ENCODE peak calls at places on chromosomes 1 and 21, in five cellular contexts. C is endodermal cell, L is adrenal gland, Q is upper lobe of left lung, B is ovary. F is an unnamed sample.

GRCh38 chr1:41618066-41618825 is 133.8 kb upstream of the EDN2 start:
- DNase-seq in C (peak; percentile 45), Q (peak; percentile 93), L (peak; percentile 84), B (peak; percentile 79), F (peak; percentile 87)

GRCh38 chr1:27005166-27005530 is 7.5 kb downstream of the TENT5B start:
- DNase-seq in L (no peak), C (no peak), B (no peak), Q (no peak), F (no peak)

GRCh38 chr1:151510957-151511635 is at the start of gene CGN:
- DNase-seq in C (peak; percentile 98), Q (peak; percentile 94), B (peak; percentile 91), L (peak; percentile 87), F (peak; percentile 94)

GRCh38 chr1:203597386-203598040 is 29.1 kb upstream of the ATP2B4 start:
- DNase-seq in B (peak; percentile 53), C (no peak), L (no peak), Q (no peak), F (no peak)

GRCh38 chr1:234106032-234106431 is 201.6 kb downstream of the SLC35F3 start:
- DNase-seq in B (no peak), L (no peak), C (no peak), Q (no peak), F (no peak)

GRCh38 chr1:150194381-150195031 is 41.4 kb downstream of the ANP32E start:
- DNase-seq in Q (no peak), C (no peak), B (no peak), L (no peak), F (no peak)

GRCh38 chr1:37839676-37840075 is 19.7 kb downstream of the MTF1 start:
- DNase-seq in Q (no peak), L (peak; percentile 69), C (no peak), B (no peak), F (no peak)

GRCh38 chr21:44918581-44919033 is 2.1 kb downstream of the ITGB2 start:
- DNase-seq in Q (no peak), C (peak; percentile 80), L (no peak), B (no peak), F (no peak)

GRCh38 chr1:67844988-67845387 is 11.7 kb upstream of the GNG12 start:
- DNase-seq in B (no peak), Q (no peak), C (no peak), L (no peak), F (no peak)

GRCh38 chr1:171751208-171751607 is 9.3 kb upstream of the VAMP4 start:
- DNase-seq in Q (no peak), L (no peak), B (no peak), C (no peak), F (no peak)

GRCh38 chr1:189874715-189875440 is 602.8 kb downstream of the BRINP3 start:
- DNase-seq in L (no peak), B (no peak), Q (no peak), C (no peak), F (no peak)

GRCh38 chr1:82733645-82734044 is 932.9 kb downstream of the ADGRL2 start:
- DNase-seq in L (no peak), Q (no peak), C (no peak), B (no peak), F (no peak)

GRCh38 chr1:12600335-12600734 is 17.7 kb downstream of the DHRS3 start:
- DNase-seq in C (no peak), Q (peak; percentile 36), L (peak; percentile 84), B (peak; percentile 61), F (peak; percentile 94)

GRCh38 chr1:5551274-5551966 is 440.8 kb downstream of the NPHP4 start:
- DNase-seq in C (no peak), Q (peak; percentile 28), B (no peak), L (no peak), F (no peak)

GRCh38 chr1:67213164-67213563 is 46.9 kb downstream of the IL23R start:
- DNase-seq in Q (no peak), L (no peak), B (no peak), C (peak; percentile 64), F (no peak)

GRCh38 chr1:180135535-180135934 is 19.1 kb upstream of the QSOX1 start:
- DNase-seq in Q (no peak), C (no peak), B (no peak), L (no peak), F (no peak)

GRCh38 chr1:109482796-109483638 is 688 bp upstream of the ATXN7L2 start:
- DNase-seq in Q (no peak), L (peak; percentile 52), C (no peak), B (peak; percentile 47), F (peak; percentile 81)

GRCh38 chr1:223358826-223359225 is 5.2 kb downstream of the SUSD4 start:
- DNase-seq in Q (no peak), B (no peak), L (no peak), C (peak; percentile 62), F (no peak)

GRCh38 chr1:229199892-229200291 is 71.0 kb upstream of the RAB4A start:
- DNase-seq in L (no peak), B (no peak), C (no peak), Q (peak; percentile 51), F (peak; percentile 56)

GRCh38 chr21:35128526-35128925 is 79.4 kb upstream of the RUNX1 start:
- DNase-seq in L (no peak), C (no peak), Q (no peak), B (no peak), F (no peak)

GRCh38 chr1:63877816-63878215 is 104.0 kb downstream of the ROR1 start:
- DNase-seq in Q (peak; percentile 61), L (no peak), C (no peak), B (no peak), F (no peak)

GRCh38 chr1:245475116-245475515 is 320.3 kb downstream of the KIF26B start:
- DNase-seq in C (no peak), L (no peak), Q (no peak), B (no peak), F (no peak)

GRCh38 chr1:161180643-161181042 is 3.3 kb upstream of the B4GALT3 start:
- DNase-seq in C (no peak), Q (no peak), L (no peak), B (no peak), F (no peak)

GRCh38 chr1:151512326-151512725 is 1.1 kb downstream of the CGN start:
- DNase-seq in B (no peak), L (no peak), Q (no peak), C (peak; percentile 63), F (no peak)

GRCh38 chr1:229645296-229646050 is 19.4 kb downstream of the URB2 start:
- DNase-seq in B (no peak), Q (no peak), C (peak; percentile 23), L (no peak), F (no peak)

GRCh38 chr1:60245371-60245770 is 171.8 kb upstream of the C1orf87 start:
- DNase-seq in Q (no peak), L (no peak), C (no peak), B (no peak), F (no peak)

GRCh38 chr1:145858238-145858936 is 494 bp downstream of the PIAS3 start:
- DNase-seq in C (peak; percentile 94), Q (peak; percentile 55), L (peak; percentile 54), B (peak; percentile 68), F (peak; percentile 74)

GRCh38 chr1:41783189-41783639 is 135.5 kb downstream of the HIVEP3 start:
- DNase-seq in L (peak; percentile 38), B (no peak), C (no peak), Q (no peak), F (no peak)

GRCh38 chr1:156851779-156852413 is 7.0 kb downstream of the INSRR start:
- DNase-seq in B (no peak), C (no peak), L (no peak), Q (no peak), F (no peak)

DNA sequence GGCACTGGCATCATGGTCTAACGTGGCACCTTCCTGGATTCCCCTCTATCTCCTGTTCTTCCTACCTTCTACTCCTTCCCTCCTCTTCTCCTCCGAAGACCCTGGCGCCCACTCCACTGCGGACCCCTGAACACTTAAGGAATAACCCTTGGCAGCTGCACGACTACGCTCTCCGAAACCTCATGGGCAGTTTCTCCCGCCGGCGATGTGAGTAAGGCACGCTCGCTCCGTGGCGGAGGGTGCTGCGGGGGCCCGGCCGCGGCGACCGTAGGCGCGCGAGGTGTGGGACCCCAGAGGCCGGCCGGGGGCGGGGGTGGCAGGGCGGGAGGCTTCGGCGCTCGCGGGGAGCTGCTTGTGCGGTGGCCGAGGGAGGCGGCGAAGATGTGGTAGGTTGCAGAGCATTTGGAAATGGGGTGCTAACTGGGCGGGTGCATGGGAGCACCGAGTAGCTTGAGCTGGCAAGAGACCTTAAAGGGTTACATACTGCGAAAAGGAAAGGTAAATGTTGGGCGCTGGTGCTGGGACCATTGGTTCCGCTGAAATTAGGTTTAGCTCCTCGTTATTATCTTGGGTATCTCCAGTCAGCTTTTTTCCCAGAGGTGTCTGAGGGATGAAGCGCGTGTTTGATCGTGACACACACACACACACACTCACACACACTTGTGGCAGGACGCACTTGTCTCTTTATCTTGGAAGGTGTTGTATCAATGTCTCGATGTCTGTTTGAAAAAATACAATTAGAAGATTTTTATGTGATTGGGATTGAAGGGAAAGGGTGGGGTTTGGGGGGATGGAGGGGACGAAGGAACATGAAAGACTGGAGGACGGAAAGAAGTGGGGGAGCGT is 936 bp downstream of the LRRC7 start:
- DNase-seq in B (no peak), C (peak; percentile 73), L (no peak), Q (no peak), F (no peak)
- H3K27me3 ChIP-seq in B (no peaks in the 10 kb centered on the region), C (peaks cover 67% of the 10 kb centered on the region), L (peaks cover 21% of the 10 kb centered on the region), Q (peaks cover 4% of the 10 kb centered on the region), F (no peaks in the 10 kb centered on the region)

DNA sequence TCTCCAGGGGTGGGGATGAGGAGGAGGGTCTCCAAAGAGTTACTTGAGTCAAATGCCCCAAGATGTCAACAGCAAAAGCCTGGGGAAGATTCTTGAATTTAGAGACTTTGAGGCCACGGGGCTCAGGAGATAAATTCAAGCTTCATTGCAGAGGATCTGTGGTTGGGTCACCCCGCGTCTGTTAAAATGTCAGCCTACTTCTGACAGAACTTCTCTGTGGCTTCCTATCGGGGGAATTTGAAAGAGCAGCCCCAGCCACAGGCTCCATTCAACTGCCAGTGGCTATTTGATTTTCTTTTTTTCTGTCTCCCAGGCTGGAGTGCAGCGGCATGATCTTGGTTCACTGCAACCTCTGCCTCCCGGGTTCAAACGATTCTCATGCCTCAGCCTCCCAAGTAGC is 62.5 kb upstream of the EFHD2 start:
- DNase-seq in L (no peak), B (no peak), C (no peak), Q (no peak), F (no peak)
- H3K4me1 ChIP-seq in L (peaks cover 31% of the 10 kb centered on the region), B (peaks cover 2% of the 10 kb centered on the region), C (no peaks in the 10 kb centered on the region), Q (peaks cover 2% of the 10 kb centered on the region), F (no peaks in the 10 kb centered on the region)

GRCh38 chr1:24325587-24326449 is 6.7 kb downstream of the GRHL3 start:
- DNase-seq in L (no peak), B (no peak), C (no peak), Q (no peak), F (no peak)
- H3K27me3 ChIP-seq in L (no peaks in the 10 kb centered on the region), B (no peaks in the 10 kb centered on the region), C (peaks cover 25% of the 10 kb centered on the region), Q (no peaks in the 10 kb centered on the region), F (no peaks in the 10 kb centered on the region)

GRCh38 chr1:164589408-164589807 is 30.4 kb downstream of the PBX1 start:
- DNase-seq in B (no peak), L (no peak), C (peak; percentile 51), Q (no peak), F (no peak)
- H3K4me1 ChIP-seq in B (peaks cover 22% of the 10 kb centered on the region), L (peaks cover 46% of the 10 kb centered on the region), C (peaks cover 32% of the 10 kb centered on the region), Q (peaks cover 9% of the 10 kb centered on the region), F (peaks cover 14% of the 10 kb centered on the region)

GRCh38 chr1:9366298-9366697 is 73.6 kb downstream of the SPSB1 start:
- DNase-seq in C (no peak), L (no peak), B (no peak), Q (no peak), F (no peak)
- H3K27me3 ChIP-seq in C (no peaks in the 10 kb centered on the region), L (no peaks in the 10 kb centered on the region), B (no peaks in the 10 kb centered on the region), Q (no peaks in the 10 kb centered on the region), F (no peaks in the 10 kb centered on the region)

GRCh38 chr1:3495776-3496745 is 41.6 kb downstream of the ARHGEF16 start:
- DNase-seq in L (no peak), C (no peak), B (no peak), Q (no peak), F (no peak)
- H3K4me1 ChIP-seq in L (no peaks in the 10 kb centered on the region), C (no peaks in the 10 kb centered on the region), B (no peaks in the 10 kb centered on the region), Q (peaks cover 6% of the 10 kb centered on the region), F (no peaks in the 10 kb centered on the region)